ENCODE peak calls at places on chromosomes 3 and 15, in five cellular contexts. R, I, Z, X and D are unnamed samples.
A peak's percentile ranks its signal among the peaks of the same experiment; 100 is the strongest.

GRCh38 chr3:150081084-150081483 is 110.4 kb upstream of the PFN2 start:
- DNase-seq in R (no peak), I (peak; percentile 68), Z (no peak), X (no peak), D (peak; percentile 87)

GRCh38 chr3:142040941-142041575 is 108.3 kb downstream of the TFDP2 start:
- DNase-seq in R (no peak), I (no peak), Z (no peak), X (no peak), D (no peak)

GRCh38 chr3:41345788-41346187 is 146.5 kb downstream of the CTNNB1 start:
- DNase-seq in R (no peak), I (no peak), Z (no peak), X (no peak), D (no peak)

GRCh38 chr3:4935347-4935746 is 43.9 kb upstream of the BHLHE40 start:
- DNase-seq in R (no peak), I (no peak), Z (no peak), X (no peak), D (no peak)

GRCh38 chr3:192747145-192747544 is 19.8 kb upstream of the FGF12 start:
- DNase-seq in R (no peak), I (no peak), Z (no peak), X (no peak), D (no peak)

GRCh38 chr3:159775372-159775961 is 213.2 kb upstream of the IL12A start:
- DNase-seq in R (peak; percentile 44), I (peak; percentile 91), Z (no peak), X (peak; percentile 14), D (peak; percentile 61)

GRCh38 chr3:32349184-32349583 is 42.5 kb upstream of the CMTM7 start:
- DNase-seq in R (no peak), I (no peak), Z (no peak), X (no peak), D (no peak)

GRCh38 chr3:174498638-174499037 is 360.5 kb upstream of the NAALADL2 start:
- DNase-seq in R (no peak), I (peak; percentile 56), Z (no peak), X (no peak), D (peak; percentile 28)

GRCh38 chr3:56758539-56758981 is 43.2 kb downstream of the ARHGEF3 start:
- DNase-seq in R (no peak), I (peak; percentile 85), Z (no peak), X (no peak), D (peak; percentile 95)

GRCh38 chr15:77630956-77631789 is 1.5 kb downstream of the LINGO1 start:
- DNase-seq in R (peak; percentile 62), I (no peak), Z (no peak), X (peak; percentile 55), D (no peak)

GRCh38 chr3:15405448-15406050 is 21.8 kb downstream of the METTL6 start:
- DNase-seq in R (no peak), I (peak; percentile 78), Z (no peak), X (no peak), D (peak; percentile 61)

GRCh38 chr3:156483961-156484787 is 70.7 kb downstream of the SSR3 start:
- DNase-seq in R (no peak), I (peak; percentile 72), Z (no peak), X (no peak), D (peak; percentile 10)

GRCh38 chr15:83305696-83306291 is 21.3 kb upstream of the BNC1 start:
- DNase-seq in R (peak; percentile 36), I (no peak), Z (no peak), X (peak; percentile 59), D (no peak)

GRCh38 chr3:127074900-127075360 is 92.0 kb downstream of the PLXNA1 start:
- DNase-seq in R (peak; percentile 26), I (peak; percentile 76), Z (peak; percentile 64), X (no peak), D (peak; percentile 89)

GRCh38 chr3:101091489-101091888 is 98.3 kb upstream of the ABI3BP start:
- DNase-seq in R (no peak), I (peak; percentile 65), Z (no peak), X (no peak), D (peak; percentile 4)

GRCh38 chr3:146468234-146468931 is 978 bp downstream of the PLSCR2 start:
- DNase-seq in R (no peak), I (peak; percentile 78), Z (no peak), X (no peak), D (peak; percentile 13)

GRCh38 chr3:114308830-114309229 is 15.0 kb downstream of the TIGIT start:
- DNase-seq in R (no peak), I (no peak), Z (peak; percentile 86), X (no peak), D (no peak)

GRCh38 chr3:195704433-195704999 is 16.3 kb upstream of the MUC20 start:
- DNase-seq in R (no peak), I (no peak), Z (no peak), X (no peak), D (no peak)

GRCh38 chr3:96622878-96623277 is 191.5 kb upstream of the EPHA6 start:
- DNase-seq in R (no peak), I (no peak), Z (no peak), X (no peak), D (no peak)

GRCh38 chr3:123344175-123344908 is 104.5 kb downstream of the ADCY5 start:
- DNase-seq in R (no peak), I (peak; percentile 77), Z (peak; percentile 9), X (no peak), D (peak; percentile 12)

GRCh38 chr15:83275412-83275811 is 9.1 kb downstream of the BNC1 start:
- DNase-seq in R (no peak), I (no peak), Z (no peak), X (no peak), D (peak; percentile 53)

DNA sequence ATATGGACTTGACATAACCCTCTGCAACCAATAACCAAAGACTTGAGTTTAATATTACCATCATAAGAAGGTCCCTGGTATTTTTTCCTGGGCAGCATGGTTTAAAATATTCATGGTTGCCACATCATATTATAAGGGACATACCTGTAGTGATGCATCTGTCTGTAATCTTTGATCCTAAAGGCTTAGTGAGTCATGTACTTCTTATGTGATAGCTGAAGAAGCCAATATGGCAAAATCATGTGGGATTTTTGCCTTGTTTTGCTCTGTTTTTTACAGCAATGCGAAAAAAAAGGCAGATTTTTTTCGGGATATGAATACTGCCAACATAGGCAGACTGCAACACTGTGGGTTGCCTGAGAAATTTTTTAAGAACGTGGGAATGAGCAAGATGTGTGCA is 11.2 kb upstream of the PYGO1 start:
- DNase-seq in R (no peak), I (no peak), Z (no peak), X (no peak), D (no peak)
- TF ChIP-seq CTCF in R (no peak), I (no peak), Z (no peak), X (no peak), D (no peak)

GRCh38 chr3:9251055-9251786 is 1.8 kb upstream of the SRGAP3 start:
- DNase-seq in R (no peak), I (no peak), Z (no peak), X (no peak), D (no peak)
- TF ChIP-seq CTCF in R (no peak), I (no peak), Z (no peak), X (no peak), D (peak; percentile 66)

DNA sequence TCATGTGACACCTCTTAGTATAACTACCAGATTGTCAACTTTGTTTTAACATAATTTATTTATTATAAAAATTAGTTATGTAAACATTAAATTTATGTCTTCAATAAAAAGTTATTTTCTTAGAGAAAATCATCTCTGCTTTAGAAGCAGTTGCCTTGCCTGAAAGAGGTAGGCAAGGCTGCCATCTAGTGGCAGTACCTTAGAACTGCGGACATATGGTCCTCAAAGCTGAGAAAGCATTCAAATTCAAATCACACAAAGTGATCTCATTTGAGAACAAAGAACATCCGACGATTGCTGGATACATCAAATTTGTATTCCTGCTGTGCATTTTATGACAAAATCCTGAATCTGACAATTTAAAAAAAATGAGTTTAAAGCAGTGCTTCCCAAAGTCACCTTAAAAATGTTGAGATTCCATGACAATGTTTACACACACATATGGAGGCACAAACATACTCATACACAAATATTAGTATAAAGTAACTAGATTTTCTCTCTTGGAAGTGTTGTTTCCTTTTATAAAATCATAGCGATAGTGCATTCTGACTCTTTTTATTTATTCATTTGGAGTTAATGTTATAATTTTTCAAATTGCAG is 617.4 kb downstream of the CADM2 start:
- DNase-seq in R (peak; percentile 75), I (peak; percentile 77), Z (no peak), X (peak; percentile 65), D (peak; percentile 26)
- TF ChIP-seq CTCF in R (peak; percentile 52), I (peak; percentile 84), Z (peak; percentile 19), X (peak; percentile 87), D (peak; percentile 95)

GRCh38 chr3:119033393-119034255 is 1.0 kb downstream of the IGSF11 start:
- DNase-seq in R (no peak), I (no peak), Z (no peak), X (no peak), D (no peak)

GRCh38 chr3:119035014-119035346 is 334 bp upstream of the IGSF11 start:
- DNase-seq in R (no peak), I (peak; percentile 2), Z (no peak), X (no peak), D (no peak)

GRCh38 chr3:119034256-119035013 is at the start of gene IGSF11:
- DNase-seq in R (peak; percentile 76), I (peak; percentile 36), Z (peak; percentile 83), X (peak; percentile 90), D (no peak)
- TF ChIP-seq CTCF in R (no peak), I (no peak), Z (no peak), X (no peak), D (peak; percentile 66)

GRCh38 chr3:50321844-50322385 is 630 bp downstream of the HYAL2 start:
- DNase-seq in R (no peak), I (no peak), Z (peak; percentile 92), X (no peak), D (no peak)
- TF ChIP-seq CTCF in R (peak; percentile 56), I (peak; percentile 47), Z (no peak), X (peak; percentile 57), D (peak; percentile 67)

DNA sequence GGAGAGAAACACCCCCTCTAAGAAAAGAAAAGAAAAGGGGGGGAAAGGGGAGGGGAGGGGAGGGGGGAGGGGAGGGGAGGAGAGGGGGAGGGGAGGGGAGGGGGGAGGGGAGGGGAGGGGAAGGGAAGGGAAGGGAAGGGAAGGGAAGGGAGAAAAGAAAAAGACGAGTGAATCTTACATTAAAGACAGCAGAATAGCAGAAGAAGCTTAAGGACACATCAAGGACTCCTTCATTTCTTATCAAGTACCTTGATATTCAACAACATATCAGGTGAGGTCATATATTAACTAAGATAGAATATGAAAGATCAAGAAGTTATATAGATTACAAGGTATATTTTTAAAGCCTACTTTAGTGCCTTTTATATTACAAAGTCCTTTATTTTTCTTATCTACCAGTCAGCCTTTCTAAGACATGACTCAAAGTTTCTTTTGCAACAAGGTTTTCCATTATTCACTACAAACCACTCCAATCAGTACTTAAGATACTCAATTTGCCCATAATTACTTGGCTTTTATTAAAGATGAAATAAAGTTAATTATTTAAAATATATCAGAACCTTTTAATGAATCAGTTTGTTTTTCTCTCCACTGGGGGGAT is 17.7 kb upstream of the AADAC start:
- DNase-seq in R (no peak), I (peak; percentile 61), Z (no peak), X (no peak), D (no peak)
- TF ChIP-seq CTCF in R (no peak), I (no peak), Z (no peak), X (no peak), D (no peak)